ENCODE peak calls at places on chromosomes 5 and 9, in six cellular contexts. One of them, this sample, is unnamed.

GRCh38 chr5:172113036-172113435 is 75.0 kb downstream of the STK10 start:
- DNase-seq in mesendoderm: no peak
- DNase-seq in H9: no peak
- DNase-seq in neuronal stem cell: no peak
- DNase-seq in IMR-90: no peak
- DNase-seq in H1: no peak
- DNase-seq in this sample: no peak

GRCh38 chr5:52693279-52693678 is 94.4 kb upstream of the ITGA1 start:
- DNase-seq in H1: no peak
- DNase-seq in neuronal stem cell: no peak
- DNase-seq in mesendoderm: peak; percentile 58
- DNase-seq in IMR-90: peak; percentile 45
- DNase-seq in H9: peak; percentile 45
- DNase-seq in this sample: peak; percentile 53

GRCh38 chr9:4862506-4863250 is 69.9 kb downstream of the RCL1 start:
- DNase-seq in neuronal stem cell: no peak
- DNase-seq in H9: no peak
- DNase-seq in H1: no peak
- DNase-seq in IMR-90: peak; percentile 51
- DNase-seq in mesendoderm: peak; percentile 14
- DNase-seq in this sample: peak; percentile 3

GRCh38 chr5:58200451-58200850 is 259.4 kb downstream of the PLK2 start:
- DNase-seq in neuronal stem cell: no peak
- DNase-seq in H1: no peak
- DNase-seq in mesendoderm: no peak
- DNase-seq in IMR-90: no peak
- DNase-seq in H9: no peak
- DNase-seq in this sample: peak; percentile 11

GRCh38 chr9:91141407-91141973 is 220.2 kb downstream of the AUH start:
- DNase-seq in neuronal stem cell: no peak
- DNase-seq in H9: no peak
- DNase-seq in IMR-90: no peak
- DNase-seq in mesendoderm: no peak
- DNase-seq in H1: no peak
- DNase-seq in this sample: no peak

GRCh38 chr9:71762900-71763653 is 5.2 kb downstream of the CEMIP2 start:
- DNase-seq in H1: no peak
- DNase-seq in mesendoderm: no peak
- DNase-seq in H9: no peak
- DNase-seq in IMR-90: peak; percentile 84
- DNase-seq in neuronal stem cell: no peak
- DNase-seq in this sample: peak; percentile 44

GRCh38 chr9:130186839-130187522 is 14.8 kb downstream of the NCS1 start:
- DNase-seq in IMR-90: peak; percentile 55
- DNase-seq in H1: peak; percentile 75
- DNase-seq in H9: peak; percentile 87
- DNase-seq in neuronal stem cell: no peak
- DNase-seq in mesendoderm: peak; percentile 91
- DNase-seq in this sample: peak; percentile 80

GRCh38 chr5:88889165-88890069 is 6.4 kb upstream of the MEF2C start:
- DNase-seq in H1: peak; percentile 67
- DNase-seq in IMR-90: peak; percentile 13
- DNase-seq in H9: peak; percentile 70
- DNase-seq in neuronal stem cell: no peak
- DNase-seq in mesendoderm: peak; percentile 46
- DNase-seq in this sample: peak; percentile 60

GRCh38 chr5:172123269-172123692 is 64.7 kb downstream of the STK10 start:
- DNase-seq in IMR-90: peak; percentile 67
- DNase-seq in H1: no peak
- DNase-seq in neuronal stem cell: no peak
- DNase-seq in H9: peak; percentile 57
- DNase-seq in mesendoderm: peak; percentile 72
- DNase-seq in this sample: peak; percentile 76

GRCh38 chr9:87464110-87464991 is 33.3 kb upstream of the DAPK1 start:
- DNase-seq in H9: no peak
- DNase-seq in mesendoderm: no peak
- DNase-seq in IMR-90: no peak
- DNase-seq in H1: no peak
- DNase-seq in neuronal stem cell: no peak
- DNase-seq in this sample: no peak

GRCh38 chr5:138702166-138702826 is 50.9 kb upstream of the CTNNA1 start:
- DNase-seq in IMR-90: peak; percentile 12
- DNase-seq in mesendoderm: no peak
- DNase-seq in H1: no peak
- DNase-seq in H9: no peak
- DNase-seq in neuronal stem cell: no peak
- DNase-seq in this sample: no peak

GRCh38 chr5:138700581-138701362 is 52.5 kb upstream of the CTNNA1 start:
- DNase-seq in neuronal stem cell: no peak
- DNase-seq in H1: no peak
- DNase-seq in IMR-90: no peak
- DNase-seq in mesendoderm: no peak
- DNase-seq in H9: no peak
- DNase-seq in this sample: no peak

GRCh38 chr5:138701678-138702077 is 51.5 kb upstream of the CTNNA1 start:
- DNase-seq in H9: no peak
- DNase-seq in H1: no peak
- DNase-seq in IMR-90: no peak
- DNase-seq in mesendoderm: no peak
- DNase-seq in neuronal stem cell: no peak
- DNase-seq in this sample: no peak

GRCh38 chr5:138705007-138705406 is 48.2 kb upstream of the CTNNA1 start:
- DNase-seq in neuronal stem cell: no peak
- DNase-seq in mesendoderm: no peak
- DNase-seq in H9: no peak
- DNase-seq in IMR-90: no peak
- DNase-seq in H1: no peak
- DNase-seq in this sample: no peak

DNA sequence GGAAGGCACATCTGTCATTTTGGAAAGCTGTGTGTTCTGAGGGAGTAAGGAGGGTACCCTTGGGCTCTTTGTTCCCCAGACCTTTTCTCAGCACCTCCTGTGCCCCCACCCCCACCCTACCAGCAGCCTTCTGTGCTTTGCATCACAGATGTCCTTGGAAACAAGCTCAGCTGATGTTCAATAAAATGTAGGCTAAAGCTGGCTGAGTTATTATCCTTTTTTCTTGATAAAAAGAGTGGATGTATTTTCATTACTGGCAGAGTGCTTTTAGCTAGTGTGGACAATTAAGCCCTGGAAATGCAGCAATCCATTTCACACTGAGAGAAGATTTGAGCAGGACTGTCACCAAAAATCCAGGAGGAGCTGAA is 50.4 kb upstream of the CTNNA1 start:
- DNase-seq in mesendoderm: no peak
- DNase-seq in neuronal stem cell: no peak
- DNase-seq in IMR-90: no peak
- DNase-seq in H9: no peak
- DNase-seq in H1: no peak
- DNase-seq in this sample: no peak
- H3K27ac ChIP-seq in mesendoderm: no peak overlapping the region
- H3K27ac ChIP-seq in neuronal stem cell: no peak overlapping the region
- H3K27ac ChIP-seq in IMR-90: no peak overlapping the region
- H3K27ac ChIP-seq in H9: no peak overlapping the region
- H3K27ac ChIP-seq in H1: no peak overlapping the region
- H3K27ac ChIP-seq in this sample: no peak overlapping the region

GRCh38 chr9:94142353-94142752 is 58.1 kb downstream of the PTPDC1 start:
- DNase-seq in neuronal stem cell: no peak
- DNase-seq in IMR-90: no peak
- DNase-seq in mesendoderm: no peak
- DNase-seq in H1: no peak
- DNase-seq in H9: no peak
- DNase-seq in this sample: no peak
- H2BK15ac ChIP-seq in neuronal stem cell: no peak overlapping the region
- H2BK15ac ChIP-seq in IMR-90: peak overlapping the region; percentile 9
- H2BK15ac ChIP-seq in mesendoderm: no peak overlapping the region
- H2BK15ac ChIP-seq in H1: no peak overlapping the region
- H2BK15ac ChIP-seq in H9: no peak overlapping the region
- H2BK15ac ChIP-seq in this sample: no peak overlapping the region

GRCh38 chr9:679462-679861 is 162.0 kb upstream of the DMRT1 start:
- DNase-seq in IMR-90: no peak
- DNase-seq in mesendoderm: no peak
- DNase-seq in H1: no peak
- DNase-seq in neuronal stem cell: no peak
- DNase-seq in H9: no peak
- DNase-seq in this sample: no peak
- H3K27ac ChIP-seq in IMR-90: no peak overlapping the region
- H3K27ac ChIP-seq in mesendoderm: no peak overlapping the region
- H3K27ac ChIP-seq in H1: no peak overlapping the region
- H3K27ac ChIP-seq in neuronal stem cell: no peak overlapping the region
- H3K27ac ChIP-seq in H9: no peak overlapping the region
- H3K27ac ChIP-seq in this sample: no peak overlapping the region

DNA sequence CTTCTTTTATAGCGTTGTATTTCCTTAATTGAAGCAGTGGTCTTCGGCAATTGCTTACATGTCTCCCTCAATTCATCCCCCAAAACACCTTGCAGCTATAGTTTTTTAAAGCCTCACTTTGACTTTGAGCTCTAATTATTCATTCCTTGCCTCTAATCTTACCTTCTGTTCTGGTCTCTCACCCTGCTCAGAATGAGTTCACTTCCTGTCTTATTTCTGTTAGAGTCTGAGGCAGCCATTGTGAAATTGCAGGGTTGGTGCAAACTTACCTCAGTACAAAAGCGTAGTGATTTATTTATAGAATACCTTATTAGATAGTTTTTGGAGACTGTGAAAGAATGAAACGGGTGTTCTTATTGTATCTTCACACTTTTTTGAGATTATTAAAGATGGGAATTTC is 35.0 kb downstream of the AOPEP start:
- DNase-seq in mesendoderm: no peak
- DNase-seq in IMR-90: peak; percentile 10
- DNase-seq in H9: no peak
- DNase-seq in neuronal stem cell: no peak
- DNase-seq in H1: no peak
- DNase-seq in this sample: no peak
- H2BK15ac ChIP-seq in mesendoderm: no peak overlapping the region
- H2BK15ac ChIP-seq in IMR-90: no peak overlapping the region
- H2BK15ac ChIP-seq in H9: no peak overlapping the region
- H2BK15ac ChIP-seq in neuronal stem cell: no peak overlapping the region
- H2BK15ac ChIP-seq in H1: no peak overlapping the region
- H2BK15ac ChIP-seq in this sample: no peak overlapping the region

DNA sequence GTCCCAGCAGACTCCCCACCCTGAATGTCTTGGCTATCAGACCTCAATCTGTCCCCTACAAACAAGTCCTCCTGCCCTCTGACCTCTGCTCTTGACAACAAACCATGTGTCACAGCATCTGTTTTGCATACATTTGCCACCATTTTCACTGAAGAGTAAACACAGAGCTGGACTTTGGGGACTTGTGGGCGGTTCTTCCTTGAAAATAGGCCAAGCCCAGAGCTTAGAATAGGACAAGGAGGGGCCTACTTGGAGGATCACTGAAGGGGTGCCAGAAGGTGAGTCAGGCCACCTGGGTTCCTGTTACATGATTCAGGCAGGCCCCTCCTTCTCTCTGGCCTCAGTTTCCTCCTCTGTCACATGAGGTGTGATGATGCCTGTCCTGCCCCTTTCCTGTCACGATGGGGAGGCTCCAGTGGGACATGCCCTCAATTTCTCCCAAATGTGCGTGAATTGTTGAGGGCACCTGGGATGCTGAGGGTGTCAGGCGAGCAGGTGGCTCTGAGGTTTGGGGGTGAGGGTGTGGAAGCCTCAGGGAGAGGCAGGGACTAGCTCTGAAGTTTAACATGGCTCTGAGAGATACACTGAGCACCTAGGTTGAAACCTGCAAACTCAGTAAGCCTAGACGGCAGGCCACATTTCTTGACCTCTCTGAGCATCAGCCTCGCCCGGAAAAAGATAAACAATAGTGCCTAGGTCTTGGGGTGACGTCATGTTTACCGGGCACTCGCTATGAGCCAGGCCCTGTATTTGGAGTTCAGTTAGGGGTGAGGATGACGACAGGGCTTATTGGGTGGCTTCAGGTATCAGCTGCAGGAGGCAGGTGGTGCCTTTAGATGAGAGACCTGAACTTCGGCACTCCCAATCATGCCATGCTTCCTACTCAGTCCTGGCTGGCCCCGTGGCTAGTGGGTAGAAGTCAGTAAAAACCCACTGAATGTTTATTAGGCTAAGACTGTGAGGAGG is 107.6 kb upstream of the PITX1 start:
- DNase-seq in IMR-90: peak; percentile 33
- DNase-seq in mesendoderm: no peak
- DNase-seq in H1: no peak
- DNase-seq in H9: no peak
- DNase-seq in neuronal stem cell: no peak
- DNase-seq in this sample: peak; percentile 28
- H3K27ac ChIP-seq in IMR-90: peak overlapping the region; percentile 94
- H3K27ac ChIP-seq in mesendoderm: no peak overlapping the region
- H3K27ac ChIP-seq in H1: no peak overlapping the region
- H3K27ac ChIP-seq in H9: no peak overlapping the region
- H3K27ac ChIP-seq in neuronal stem cell: no peak overlapping the region
- H3K27ac ChIP-seq in this sample: no peak overlapping the region

This sample was measured in mesenchymal stem cell.